ENCODE peak calls at places on chromosomes 7 and 10, in seven cellular contexts. B is psoas muscle, N is tibial nerve, U is ascending aorta, V is HL-60, I is body of pancreas, H is cardiac muscle cell. O is an unnamed sample.

GRCh38 chr10:132047575-132048293 is 18.0 kb upstream of the JAKMIP3 start:
- DNase-seq in B (peak), N (no peak), U (no peak), V (no peak), I (no peak), H (no peak), O (no peak)

GRCh38 chr10:112984756-112985155 is 34.7 kb downstream of the TCF7L2 start:
- DNase-seq in B (no peak), N (no peak), U (no peak), V (no peak), I (no peak), H (no peak), O (no peak)

GRCh38 chr10:118980870-118981269 is 48.6 kb upstream of the NANOS1 start:
- DNase-seq in B (no peak), N (no peak), U (peak), V (no peak), I (no peak), H (no peak), O (peak)

GRCh38 chr7:101743995-101744360 is 73.4 kb upstream of the CUX1 start:
- DNase-seq in B (no peak), N (no peak), U (no peak), V (no peak), I (no peak), H (peak), O (no peak)

GRCh38 chr10:97779492-97779891 is 7.7 kb upstream of the SFRP5 start:
- DNase-seq in B (no peak), N (no peak), U (no peak), V (no peak), I (no peak), H (no peak), O (no peak)

GRCh38 chr10:120606051-120606764 is 149.2 kb downstream of the PLPP4 start:
- DNase-seq in B (no peak), N (no peak), U (no peak), V (no peak), I (no peak), H (no peak), O (no peak)

GRCh38 chr7:2760098-2760889 is 72.3 kb downstream of the AMZ1 start:
- DNase-seq in B (peak), N (peak), U (peak), V (no peak), I (no peak), H (peak), O (no peak)

GRCh38 chr7:27636326-27637006 is 26.2 kb downstream of the HIBADH start:
- DNase-seq in B (no peak), N (peak), U (no peak), V (no peak), I (no peak), H (no peak), O (no peak)

GRCh38 chr10:132154931-132155330 is 31.8 kb upstream of the DPYSL4 start:
- DNase-seq in B (no peak), N (no peak), U (no peak), V (no peak), I (no peak), H (no peak), O (no peak)

GRCh38 chr10:119658274-119658673 is 7.1 kb downstream of the BAG3 start:
- DNase-seq in B (peak), N (peak), U (peak), V (no peak), I (peak), H (peak), O (no peak)

GRCh38 chr7:29154076-29154475 is 7.7 kb upstream of the CPVL start:
- DNase-seq in B (no peak), N (no peak), U (no peak), V (no peak), I (no peak), H (no peak), O (no peak)

GRCh38 chr7:77157446-77157845 is 35.0 kb downstream of the CCDC146 start:
- DNase-seq in B (no peak), N (no peak), U (no peak), V (peak), I (no peak), H (no peak), O (no peak)

GRCh38 chr7:102432476-102433318 is 678 bp upstream of the ORAI2 start:
- DNase-seq in B (no peak), N (no peak), U (no peak), V (no peak), I (no peak), H (peak), O (no peak)

GRCh38 chr7:30896783-30897617 is 14.7 kb upstream of the AQP1 start:
- DNase-seq in B (no peak), N (no peak), U (no peak), V (no peak), I (peak), H (no peak), O (no peak)

GRCh38 chr7:134630890-134631289 is 15.8 kb upstream of the BPGM start:
- DNase-seq in B (no peak), N (no peak), U (no peak), V (no peak), I (no peak), H (no peak), O (no peak)

GRCh38 chr10:71299071-71299759 is 19.8 kb upstream of the SLC29A3 start:
- DNase-seq in B (peak), N (no peak), U (no peak), V (no peak), I (no peak), H (no peak), O (no peak)

GRCh38 chr7:100826546-100827329 is 585 bp downstream of the EPHB4 start:
- DNase-seq in B (peak), N (peak), U (no peak), V (no peak), I (no peak), H (peak), O (no peak)

GRCh38 chr10:92640110-92640509 is 47.2 kb downstream of the KIF11 start:
- DNase-seq in B (no peak), N (no peak), U (no peak), V (no peak), I (no peak), H (no peak), O (no peak)

GRCh38 chr10:64060389-64060788 is 539.2 kb downstream of the REEP3 start:
- DNase-seq in B (no peak), N (no peak), U (no peak), V (no peak), I (no peak), H (no peak), O (no peak)

GRCh38 chr7:29611941-29612527 is 48.4 kb downstream of the PRR15 start:
- DNase-seq in B (no peak), N (no peak), U (no peak), V (no peak), I (no peak), H (no peak), O (no peak)

GRCh38 chr7:132430863-132431822 is 145.1 kb downstream of the PLXNA4 start:
- DNase-seq in B (no peak), N (no peak), U (peak), V (no peak), I (no peak), H (no peak), O (no peak)

GRCh38 chr10:132942101-132942739 is at the start of gene CFAP46:
- DNase-seq in B (peak), N (peak), U (no peak), V (no peak), I (peak), H (peak), O (peak)

GRCh38 chr7:115618676-115619075 is 411.9 kb downstream of the TFEC start:
- DNase-seq in B (no peak), N (no peak), U (no peak), V (no peak), I (no peak), H (no peak), O (no peak)

GRCh38 chr10:30384791-30385201 is 35.7 kb upstream of the MTPAP start:
- DNase-seq in B (no peak), N (no peak), U (peak), V (no peak), I (no peak), H (peak), O (no peak)

GRCh38 chr7:137975223-137975622 is 26.7 kb downstream of the CREB3L2 start:
- DNase-seq in B (peak), N (no peak), U (peak), V (no peak), I (no peak), H (no peak), O (no peak)

GRCh38 chr10:81679291-81679690 is 195.7 kb upstream of the NRG3 start:
- DNase-seq in B (no peak), N (no peak), U (no peak), V (no peak), I (no peak), H (no peak), O (no peak)

GRCh38 chr7:86999737-87000136 is 59.7 kb downstream of the ELAPOR2 start:
- DNase-seq in B (no peak), N (no peak), U (no peak), V (no peak), I (no peak), H (no peak), O (no peak)

GRCh38 chr10:97185326-97186058 is at the start of gene SLIT1:
- DNase-seq in B (no peak), N (no peak), U (no peak), V (no peak), I (no peak), H (peak), O (peak)

GRCh38 chr7:43658718-43659548 is 70.4 kb downstream of the COA1 start:
- DNase-seq in B (no peak), N (no peak), U (no peak), V (no peak), I (no peak), H (no peak), O (no peak)

GRCh38 chr7:68684246-68684850 is 913.9 kb upstream of the AUTS2 start:
- DNase-seq in B (no peak), N (no peak), U (no peak), V (no peak), I (no peak), H (no peak), O (no peak)

GRCh38 chr10:53209941-53210611 is 437.5 kb upstream of the MBL2 start:
- DNase-seq in B (no peak), N (no peak), U (no peak), V (no peak), I (no peak), H (peak), O (no peak)

GRCh38 chr10:119480667-119481066 is 61.9 kb downstream of the RGS10 start:
- DNase-seq in B (no peak), N (no peak), U (peak), V (no peak), I (no peak), H (no peak), O (no peak)

GRCh38 chr7:157799076-157799685 is 462.4 kb downstream of the DNAJB6 start:
- DNase-seq in B (peak), N (no peak), U (no peak), V (no peak), I (no peak), H (no peak), O (no peak)

GRCh38 chr10:122703483-122704448 is 4.1 kb upstream of the C10orf120 start:
- DNase-seq in B (peak), N (peak), U (peak), V (peak), I (peak), H (peak), O (peak)

GRCh38 chr10:129328531-129328930 is 138.5 kb upstream of the MGMT start:
- DNase-seq in B (no peak), N (no peak), U (no peak), V (no peak), I (no peak), H (no peak), O (no peak)

GRCh38 chr10:111211241-111211640 is 134.4 kb downstream of the ADRA2A start:
- DNase-seq in B (no peak), N (no peak), U (no peak), V (no peak), I (no peak), H (no peak), O (no peak)
- H3K27ac ChIP-seq in B (no peak), N (no peak), U (no peak), V (no peak), I (no peak), H (no peak), O (no peak)

DNA sequence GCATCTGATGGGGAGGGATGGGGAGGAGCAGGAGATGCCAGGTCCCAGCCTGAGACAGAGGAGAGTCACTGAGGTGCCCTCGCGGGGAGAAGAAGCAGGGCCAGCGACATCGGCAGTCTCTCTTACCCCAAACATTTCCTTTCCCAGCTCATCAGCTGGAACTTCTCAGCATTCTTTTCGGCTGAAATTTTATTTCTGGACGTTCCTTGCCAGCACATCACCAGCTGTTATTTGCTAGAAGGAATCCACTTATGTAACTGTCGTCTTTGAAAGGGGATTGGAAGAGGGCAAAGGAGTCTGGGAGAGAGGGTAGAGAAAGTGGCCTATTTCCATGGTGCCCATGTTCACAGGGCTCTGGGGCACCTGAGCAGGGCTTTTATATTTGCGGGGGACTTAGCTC is 101.0 kb upstream of the SHH start:
- DNase-seq in B (no peak), N (no peak), U (no peak), V (no peak), I (no peak), H (no peak), O (no peak)
- H3K27ac ChIP-seq in B (no peak), N (no peak), U (no peak), V (no peak), I (no peak), H (no peak), O (no peak)

DNA sequence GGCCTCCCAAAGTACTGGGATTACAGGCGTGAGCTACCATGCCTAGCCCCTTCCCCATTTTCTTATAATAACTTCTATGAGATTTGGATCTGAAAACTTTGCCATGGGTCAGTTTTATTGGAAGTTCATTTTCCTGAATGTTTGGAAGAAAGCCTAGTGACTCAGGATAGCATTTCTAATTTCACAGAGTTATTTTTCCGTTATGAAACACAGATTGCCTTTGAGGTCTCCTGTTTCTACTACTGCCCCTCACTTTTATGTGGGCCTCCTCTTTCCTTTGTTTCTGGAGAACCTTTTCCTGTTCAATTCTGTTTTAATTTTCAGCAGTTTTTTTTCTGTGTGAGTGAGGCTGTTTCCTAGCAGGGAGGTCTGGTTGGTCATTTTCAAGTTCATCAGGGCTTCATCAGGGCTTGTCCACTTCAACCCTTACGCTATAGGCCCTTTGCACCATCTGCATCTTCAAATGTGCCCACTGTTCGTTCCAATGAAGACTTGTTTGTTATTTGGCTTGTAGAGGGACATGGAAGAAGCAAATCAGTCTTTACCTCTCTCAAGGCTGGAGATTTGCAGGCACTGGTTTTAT is 58.7 kb downstream of the BMPR1A start:
- DNase-seq in B (no peak), N (no peak), U (no peak), V (no peak), I (no peak), H (no peak), O (no peak)
- H3K27ac ChIP-seq in B (peak), N (peak), U (peak), V (no peak), I (no peak), H (peak), O (no peak)

GRCh38 chr10:78502208-78502943 is 468.7 kb downstream of the RPS24 start:
- DNase-seq in B (no peak), N (no peak), U (no peak), V (no peak), I (no peak), H (no peak), O (no peak)
- H3K27ac ChIP-seq in B (no peak), N (no peak), U (no peak), V (no peak), I (no peak), H (no peak), O (no peak)

DNA sequence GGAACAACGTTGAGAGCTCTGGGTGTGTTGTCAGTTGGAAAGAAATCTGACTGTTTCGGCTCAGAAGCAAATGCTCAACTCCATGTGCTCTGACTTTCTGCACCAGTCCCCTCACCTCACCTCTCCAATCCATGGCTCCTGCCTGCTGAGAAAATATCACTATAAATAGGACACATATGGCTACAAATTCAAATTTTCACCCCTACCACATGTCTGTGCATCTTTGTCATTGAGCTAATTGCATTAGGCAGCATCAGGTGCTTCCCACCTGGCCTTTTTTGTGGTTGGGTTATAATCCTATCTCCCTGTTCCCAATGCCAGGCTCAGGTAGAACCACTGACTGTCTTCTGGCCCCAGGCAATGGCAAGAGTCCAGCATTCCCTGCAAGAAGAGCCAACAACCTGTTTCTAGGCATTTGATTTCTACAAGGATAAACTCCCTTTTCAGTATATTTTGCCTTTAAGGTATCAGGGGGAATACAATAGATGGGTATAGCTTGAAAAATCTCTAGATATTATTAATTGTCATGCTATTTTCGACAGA is 142.6 kb upstream of the LSM8 start:
- DNase-seq in B (no peak), N (no peak), U (no peak), V (no peak), I (no peak), H (no peak), O (no peak)
- H3K27ac ChIP-seq in B (no peak), N (no peak), U (no peak), V (no peak), I (no peak), H (no peak), O (no peak)